ENCODE peak calls at places on chromosomes 5 and 9, in five cellular contexts. G, W, N, V and E are unnamed samples.

GRCh38 chr9:119322137-119322695 is 47.0 kb downstream of the BRINP1 start:
- DNase-seq in V (no peak), G (no peak), W (no peak), N (peak), E (no peak)

GRCh38 chr5:74464512-74465209 is 175.9 kb downstream of the ENC1 start:
- DNase-seq in G (no peak), N (no peak), V (peak), W (no peak), E (no peak)

GRCh38 chr9:89604463-89605180 is at the start of gene GADD45G:
- DNase-seq in N (peak), W (peak), V (peak), G (peak), E (no peak)

GRCh38 chr9:86667307-86667706 is 280.0 kb downstream of the GAS1 start:
- DNase-seq in V (no peak), N (no peak), G (peak), W (no peak), E (no peak)

GRCh38 chr5:25850581-25850980 is 1187.8 kb downstream of the CDH9 start:
- DNase-seq in G (peak), V (no peak), N (no peak), W (no peak), E (no peak)

GRCh38 chr5:144169904-144170275 is 569 bp downstream of the YIPF5 start:
- DNase-seq in V (no peak), G (no peak), W (no peak), N (no peak), E (no peak)

GRCh38 chr9:135010921-135011320 is 76.5 kb upstream of the OLFM1 start:
- DNase-seq in G (no peak), W (no peak), V (no peak), N (no peak), E (no peak)

GRCh38 chr9:29212590-29213373 is 1639.5 kb upstream of the C9orf72 start:
- DNase-seq in W (no peak), N (no peak), V (peak), G (peak), E (no peak)

GRCh38 chr9:29701536-29701935 is 2128.3 kb upstream of the C9orf72 start:
- DNase-seq in N (no peak), G (no peak), V (peak), W (no peak), E (no peak)

GRCh38 chr5:75140277-75140676 is 87.9 kb upstream of the GCNT4 start:
- DNase-seq in V (no peak), N (no peak), G (no peak), W (no peak), E (no peak)

GRCh38 chr5:133293953-133294352 is 242.1 kb downstream of the HSPA4 start:
- DNase-seq in V (no peak), W (no peak), G (no peak), N (no peak), E (no peak)

GRCh38 chr5:6391151-6391550 is 12.8 kb upstream of the MED10 start:
- DNase-seq in G (no peak), V (no peak), W (no peak), N (no peak), E (no peak)